ENCODE peak calls at places on chromosomes 6 and 20, in six cellular contexts. O, D, U, J, W and B are unnamed samples.

GRCh38 chr6:106360989-106361430 is 493 bp downstream of the CRYBG1 start:
- DNase-seq in D (no peak), U (no peak), O (peak), W (no peak), J (no peak), B (no peak)

GRCh38 chr6:121344539-121344938 is 10.3 kb upstream of the TBC1D32 start:
- DNase-seq in W (no peak), O (no peak), U (no peak), J (no peak), D (no peak), B (no peak)

GRCh38 chr6:151082079-151082478 is 157.7 kb upstream of the AKAP12 start:
- DNase-seq in O (no peak), W (peak), U (peak), D (no peak), J (no peak), B (no peak)

GRCh38 chr20:6075428-6076219 is 21.8 kb upstream of the LRRN4 start:
- DNase-seq in J (no peak), O (no peak), U (no peak), D (no peak), W (no peak), B (no peak)

GRCh38 chr20:38997622-38998021 is 35.5 kb downstream of the DHX35 start:
- DNase-seq in U (no peak), O (no peak), D (peak), J (peak), W (no peak), B (no peak)

GRCh38 chr20:22333885-22334545 is 250.4 kb downstream of the FOXA2 start:
- DNase-seq in J (peak), U (peak), D (no peak), O (no peak), W (peak), B (peak)

GRCh38 chr20:25287631-25288290 is 39.9 kb downstream of the PYGB start:
- DNase-seq in D (no peak), W (no peak), J (no peak), U (no peak), O (no peak), B (no peak)

GRCh38 chr6:15569035-15569995 is 93.5 kb downstream of the DTNBP1 start:
- DNase-seq in O (no peak), J (peak), U (no peak), D (no peak), W (no peak), B (no peak)

GRCh38 chr20:11993886-11994466 is 76.3 kb downstream of the BTBD3 start:
- DNase-seq in J (no peak), O (no peak), D (no peak), W (no peak), U (no peak), B (no peak)

GRCh38 chr6:116165596-116165995 is 39.7 kb upstream of the COL10A1 start:
- DNase-seq in J (no peak), O (no peak), D (peak), U (no peak), W (no peak), B (no peak)

GRCh38 chr6:42929928-42930360 is 664 bp downstream of the CNPY3 start:
- DNase-seq in U (no peak), O (no peak), W (no peak), J (no peak), D (peak), B (peak)

GRCh38 chr20:62666736-62667529 is 24.6 kb downstream of the SLCO4A1 start:
- DNase-seq in O (no peak), J (no peak), U (no peak), D (no peak), W (peak), B (no peak)

GRCh38 chr20:62665826-62666735 is 23.8 kb downstream of the SLCO4A1 start:
- DNase-seq in U (no peak), D (no peak), O (no peak), J (no peak), W (no peak), B (no peak)

GRCh38 chr20:62667530-62668440 is 25.5 kb downstream of the SLCO4A1 start:
- DNase-seq in W (peak), U (no peak), J (no peak), O (no peak), D (no peak), B (no peak)

GRCh38 chr20:62670156-62670555 is 27.9 kb downstream of the SLCO4A1 start:
- DNase-seq in D (no peak), J (no peak), U (no peak), O (no peak), W (no peak), B (no peak)

DNA sequence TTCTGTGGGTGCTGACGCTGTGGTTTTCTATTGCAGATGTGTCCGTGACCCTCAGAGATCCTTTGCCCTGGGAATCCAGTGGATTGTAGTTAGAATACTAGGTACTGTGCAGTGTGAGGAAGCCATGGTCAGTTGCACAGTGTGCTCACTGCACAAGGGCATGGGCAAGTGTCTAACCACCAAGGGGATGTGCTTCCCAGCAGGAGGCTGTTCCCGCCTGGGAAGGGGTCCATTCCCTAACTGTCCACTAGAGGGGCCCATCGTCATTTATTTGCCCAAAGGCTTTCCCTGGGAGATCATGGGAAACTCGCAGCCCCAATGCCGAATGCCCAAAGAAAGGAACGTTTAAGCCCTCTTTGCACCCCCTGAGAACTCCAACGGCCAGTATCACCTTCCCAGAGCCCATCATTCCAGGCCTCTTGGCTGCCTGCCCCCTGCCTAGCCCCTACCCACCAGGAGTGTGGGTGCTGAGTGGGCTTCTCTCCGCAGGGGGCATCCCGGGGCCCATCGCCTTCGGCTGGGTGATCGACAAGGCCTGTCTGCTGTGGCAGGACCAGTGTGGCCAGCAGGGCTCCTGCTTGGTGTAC is 26.2 kb downstream of the SLCO4A1 start:
- DNase-seq in W (peak), D (no peak), O (peak), J (peak), U (peak), B (peak)
- H3K4me3 ChIP-seq in W (no peak), D (no peak), O (no peak), J (no peak), U (no peak), B (no peak)

GRCh38 chr6:8080338-8081151 is 16.4 kb upstream of the BLOC1S5 start:
- DNase-seq in U (no peak), D (no peak), J (no peak), W (peak), O (no peak), B (no peak)
- TF ChIP-seq YY1 in U (no peak), D (no peak), J (no peak), W (no peak), O (no peak), B (no peak)

GRCh38 chr6:38701551-38701950 is 1.4 kb downstream of the GLO1 start:
- DNase-seq in U (no peak), W (no peak), J (no peak), O (no peak), D (no peak), B (no peak)
- H3K4me3 ChIP-seq in U (peak), W (no peak), J (peak), O (no peak), D (peak), B (no peak)

GRCh38 chr6:13429406-13429753 is 58.0 kb downstream of the GFOD1 start:
- DNase-seq in W (no peak), U (no peak), J (no peak), D (no peak), O (no peak), B (no peak)

GRCh38 chr6:13432526-13433218 is 54.7 kb downstream of the GFOD1 start:
- DNase-seq in J (no peak), D (peak), U (no peak), O (no peak), W (no peak), B (no peak)

GRCh38 chr6:13428528-13429405 is 58.6 kb downstream of the GFOD1 start:
- DNase-seq in U (no peak), D (peak), J (no peak), W (no peak), O (no peak), B (no peak)

GRCh38 chr6:13431861-13432465 is 55.4 kb downstream of the GFOD1 start:
- DNase-seq in O (no peak), D (peak), U (no peak), J (no peak), W (peak), B (peak)

GRCh38 chr6:13431059-13431656 is 56.2 kb downstream of the GFOD1 start:
- DNase-seq in W (no peak), J (no peak), D (peak), O (no peak), U (no peak), B (no peak)
- TF ChIP-seq YY1 in W (no peak), J (no peak), D (no peak), O (no peak), U (no peak), B (no peak)

DNA sequence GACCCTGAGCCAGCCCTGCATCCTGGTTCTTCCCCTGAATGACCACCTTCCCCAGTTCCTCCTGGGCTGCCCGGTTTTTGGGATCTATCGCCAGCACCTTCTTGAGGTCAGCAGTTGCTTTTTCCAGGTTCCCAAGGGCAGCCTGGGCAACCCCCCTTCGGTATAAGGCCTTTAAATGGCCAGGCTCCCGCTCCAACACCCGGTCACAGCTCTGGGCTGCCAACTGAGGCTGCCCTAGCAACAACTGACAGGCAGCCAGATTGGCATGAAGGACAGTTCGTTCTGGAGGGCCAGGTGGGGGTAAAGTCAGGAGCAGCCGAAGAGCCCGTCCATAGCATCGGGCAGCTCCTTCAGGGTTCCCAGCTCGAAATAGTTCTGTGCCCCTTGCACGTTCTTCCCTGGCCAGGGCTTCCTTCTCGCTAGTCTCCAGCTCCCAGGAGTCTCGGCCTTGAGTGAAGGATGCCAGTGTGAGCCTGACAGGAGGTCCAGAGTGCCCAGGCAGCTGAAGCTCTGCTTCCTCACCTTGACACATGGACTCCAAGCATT is 778 bp upstream of the ATF6B start:
- DNase-seq in W (no peak), U (no peak), J (no peak), D (no peak), O (no peak), B (no peak)
- H3K4me3 ChIP-seq in W (peak), U (peak), J (peak), D (peak), O (peak), B (no peak)

GRCh38 chr20:63521602-63522001 is 1.0 kb downstream of the PPDPF start:
- DNase-seq in U (no peak), O (no peak), D (no peak), W (no peak), J (peak), B (no peak)
- TF ChIP-seq YY1 in U (no peak), O (no peak), D (no peak), W (no peak), J (no peak), B (no peak)

GRCh38 chr6:56853541-56853940 is 101.4 kb upstream of the BEND6 start:
- DNase-seq in O (no peak), D (no peak), W (no peak), U (no peak), J (no peak), B (no peak)

GRCh38 chr6:56851541-56852248 is 103.2 kb upstream of the BEND6 start:
- DNase-seq in W (peak), U (no peak), O (no peak), J (no peak), D (peak), B (peak)

GRCh38 chr6:56852611-56853010 is 102.3 kb upstream of the BEND6 start:
- DNase-seq in D (no peak), W (no peak), O (no peak), U (no peak), J (no peak), B (no peak)

GRCh38 chr6:56851104-56851503 is 103.8 kb upstream of the BEND6 start:
- DNase-seq in W (no peak), D (no peak), U (no peak), O (no peak), J (no peak), B (peak)

GRCh38 chr6:56852249-56852606 is 102.7 kb upstream of the BEND6 start:
- DNase-seq in W (no peak), J (no peak), U (no peak), O (no peak), D (no peak), B (no peak)
- H3K4me3 ChIP-seq in W (no peak), J (no peak), U (no peak), O (no peak), D (peak), B (no peak)

DNA sequence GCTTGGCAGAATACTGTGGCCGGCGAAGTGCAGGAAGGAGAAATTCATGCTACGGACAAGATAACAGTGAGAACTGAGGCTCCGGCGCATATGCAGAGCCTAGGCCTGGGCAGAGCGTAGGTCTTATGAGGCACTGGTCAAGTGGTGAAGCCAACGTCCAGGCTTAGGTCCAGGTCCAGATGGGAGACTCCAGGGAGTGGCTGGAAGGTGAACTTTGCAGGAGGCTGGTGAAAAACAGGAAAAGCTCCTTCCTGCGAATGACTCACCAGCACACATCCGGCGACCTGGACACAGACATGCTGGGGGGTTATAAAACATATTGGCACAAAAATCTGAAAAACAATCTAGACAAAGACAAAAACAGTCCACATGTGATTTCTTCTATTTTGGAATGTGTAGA is 15.4 kb downstream of the C6orf141 start:
- DNase-seq in J (no peak), D (no peak), W (peak), O (no peak), U (no peak), B (no peak)
- TF ChIP-seq YY1 in J (no peak), D (no peak), W (no peak), O (no peak), U (no peak), B (no peak)

GRCh38 chr6:32194825-32195651 is 2.6 kb upstream of the GPSM3 start:
- DNase-seq in U (peak), W (no peak), D (no peak), O (no peak), J (no peak), B (no peak)
- H3K4me3 ChIP-seq in U (peak), W (peak), D (peak), O (peak), J (peak), B (peak)

GRCh38 chr6:168884646-168885086 is 369.0 kb downstream of the THBS2 start:
- DNase-seq in U (peak), O (no peak), W (peak), D (no peak), J (peak), B (peak)
- TF ChIP-seq YY1 in U (peak), O (peak), W (peak), D (peak), J (peak), B (no peak)